ENCODE peak calls at places on chromosomes 3 and 15, in eight cellular contexts. One of them, this sample, is unnamed.

GRCh38 chr3:110755345-110755744 is 316.3 kb upstream of the NECTIN3 start:
- DNase-seq in CD4-positive, alpha-beta T cell: no peak
- DNase-seq in ovary: no peak
- DNase-seq in effector memory CD4-positive, alpha-beta T cell: no peak
- DNase-seq in right lobe of liver: no peak
- DNase-seq in WERI-Rb-1: no peak
- DNase-seq in A549: no peak
- DNase-seq in substantia nigra: no peak
- DNase-seq in this sample: no peak

GRCh38 chr3:56702487-56703315 is 19.6 kb upstream of the TASOR start:
- DNase-seq in substantia nigra: no peak
- DNase-seq in CD4-positive, alpha-beta T cell: peak
- DNase-seq in effector memory CD4-positive, alpha-beta T cell: peak
- DNase-seq in right lobe of liver: no peak
- DNase-seq in ovary: no peak
- DNase-seq in WERI-Rb-1: peak
- DNase-seq in A549: peak
- DNase-seq in this sample: peak

GRCh38 chr3:10547413-10547812 is 42.0 kb upstream of the ATP2B2 start:
- DNase-seq in CD4-positive, alpha-beta T cell: no peak
- DNase-seq in ovary: no peak
- DNase-seq in right lobe of liver: no peak
- DNase-seq in effector memory CD4-positive, alpha-beta T cell: no peak
- DNase-seq in WERI-Rb-1: no peak
- DNase-seq in substantia nigra: no peak
- DNase-seq in A549: no peak
- DNase-seq in this sample: no peak

GRCh38 chr3:37991823-37992222 is 1.2 kb downstream of the VILL start:
- DNase-seq in A549: no peak
- DNase-seq in WERI-Rb-1: no peak
- DNase-seq in CD4-positive, alpha-beta T cell: no peak
- DNase-seq in substantia nigra: no peak
- DNase-seq in right lobe of liver: peak
- DNase-seq in ovary: peak
- DNase-seq in effector memory CD4-positive, alpha-beta T cell: no peak
- DNase-seq in this sample: no peak

GRCh38 chr15:73809728-73810501 is 56.8 kb upstream of the INSYN1 start:
- DNase-seq in effector memory CD4-positive, alpha-beta T cell: no peak
- DNase-seq in substantia nigra: no peak
- DNase-seq in right lobe of liver: no peak
- DNase-seq in ovary: no peak
- DNase-seq in A549: peak
- DNase-seq in CD4-positive, alpha-beta T cell: no peak
- DNase-seq in WERI-Rb-1: peak
- DNase-seq in this sample: no peak

GRCh38 chr15:69081310-69082004 is 67.0 kb downstream of the NOX5 start:
- DNase-seq in ovary: peak
- DNase-seq in effector memory CD4-positive, alpha-beta T cell: no peak
- DNase-seq in CD4-positive, alpha-beta T cell: no peak
- DNase-seq in substantia nigra: no peak
- DNase-seq in right lobe of liver: no peak
- DNase-seq in A549: no peak
- DNase-seq in WERI-Rb-1: no peak
- DNase-seq in this sample: no peak

GRCh38 chr3:171842864-171843511 is at the start of gene TMEM212:
- DNase-seq in CD4-positive, alpha-beta T cell: no peak
- DNase-seq in substantia nigra: no peak
- DNase-seq in effector memory CD4-positive, alpha-beta T cell: no peak
- DNase-seq in WERI-Rb-1: no peak
- DNase-seq in A549: peak
- DNase-seq in ovary: no peak
- DNase-seq in right lobe of liver: no peak
- DNase-seq in this sample: no peak

GRCh38 chr3:10550705-10551104 is 45.3 kb upstream of the ATP2B2 start:
- DNase-seq in WERI-Rb-1: no peak
- DNase-seq in A549: no peak
- DNase-seq in substantia nigra: no peak
- DNase-seq in ovary: no peak
- DNase-seq in right lobe of liver: no peak
- DNase-seq in effector memory CD4-positive, alpha-beta T cell: no peak
- DNase-seq in CD4-positive, alpha-beta T cell: no peak
- DNase-seq in this sample: no peak

GRCh38 chr15:63506537-63507035 is 2.2 kb downstream of the USP3 start:
- DNase-seq in ovary: no peak
- DNase-seq in A549: peak
- DNase-seq in WERI-Rb-1: no peak
- DNase-seq in effector memory CD4-positive, alpha-beta T cell: no peak
- DNase-seq in substantia nigra: no peak
- DNase-seq in right lobe of liver: no peak
- DNase-seq in CD4-positive, alpha-beta T cell: no peak
- DNase-seq in this sample: peak

GRCh38 chr15:70617076-70617910 is 146.1 kb downstream of the UACA start:
- DNase-seq in substantia nigra: no peak
- DNase-seq in ovary: no peak
- DNase-seq in A549: peak
- DNase-seq in CD4-positive, alpha-beta T cell: no peak
- DNase-seq in WERI-Rb-1: no peak
- DNase-seq in effector memory CD4-positive, alpha-beta T cell: no peak
- DNase-seq in right lobe of liver: no peak
- DNase-seq in this sample: no peak

DNA sequence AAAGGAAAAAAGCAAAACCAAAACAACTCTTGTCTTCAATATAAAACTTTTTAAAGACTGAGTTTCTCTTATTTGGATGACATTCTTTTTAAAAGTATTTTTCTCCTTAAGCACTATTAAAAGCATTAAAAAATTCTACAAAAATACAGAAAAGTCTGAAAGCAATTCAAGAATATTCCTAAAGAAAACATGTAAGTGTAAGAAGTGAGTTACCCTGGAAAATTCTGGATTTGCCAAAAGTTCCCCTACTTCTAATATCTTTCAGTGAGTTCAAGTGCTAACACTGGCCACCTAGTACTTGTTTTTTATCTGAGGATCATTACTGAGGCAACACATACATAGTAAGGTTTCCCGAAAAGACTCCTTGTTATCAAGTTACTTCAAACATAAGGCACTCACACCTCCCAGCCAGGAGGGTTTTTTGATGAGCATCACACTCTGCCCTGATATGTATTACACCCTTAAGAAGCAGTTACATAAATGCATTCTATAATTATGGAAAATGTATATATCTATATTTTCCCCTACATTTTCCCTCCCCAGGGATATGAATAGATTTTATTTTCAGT is 158.4 kb downstream of the TIGIT start:
- DNase-seq in WERI-Rb-1: no peak
- DNase-seq in CD4-positive, alpha-beta T cell: no peak
- DNase-seq in ovary: no peak
- DNase-seq in right lobe of liver: no peak
- DNase-seq in effector memory CD4-positive, alpha-beta T cell: no peak
- DNase-seq in substantia nigra: no peak
- DNase-seq in A549: no peak
- DNase-seq in this sample: no peak
- H3K27ac ChIP-seq in WERI-Rb-1: no peak
- H3K27ac ChIP-seq in CD4-positive, alpha-beta T cell: no peak
- H3K27ac ChIP-seq in ovary: peak
- H3K27ac ChIP-seq in right lobe of liver: peak
- H3K27ac ChIP-seq in effector memory CD4-positive, alpha-beta T cell: no peak
- H3K27ac ChIP-seq in substantia nigra: peak
- H3K27ac ChIP-seq in A549: no peak
- H3K27ac ChIP-seq in this sample: peak

GRCh38 chr15:89225588-89225987 is 4.2 kb upstream of the RLBP1 start:
- DNase-seq in effector memory CD4-positive, alpha-beta T cell: no peak
- DNase-seq in right lobe of liver: no peak
- DNase-seq in A549: no peak
- DNase-seq in ovary: no peak
- DNase-seq in CD4-positive, alpha-beta T cell: no peak
- DNase-seq in substantia nigra: no peak
- DNase-seq in WERI-Rb-1: no peak
- DNase-seq in this sample: no peak

GRCh38 chr15:89231832-89232231 is 10.5 kb upstream of the RLBP1 start:
- DNase-seq in effector memory CD4-positive, alpha-beta T cell: no peak
- DNase-seq in A549: no peak
- DNase-seq in right lobe of liver: no peak
- DNase-seq in CD4-positive, alpha-beta T cell: no peak
- DNase-seq in WERI-Rb-1: no peak
- DNase-seq in ovary: no peak
- DNase-seq in substantia nigra: no peak
- DNase-seq in this sample: no peak

GRCh38 chr15:89226359-89227221 is 5.2 kb upstream of the RLBP1 start:
- DNase-seq in WERI-Rb-1: no peak
- DNase-seq in CD4-positive, alpha-beta T cell: no peak
- DNase-seq in ovary: no peak
- DNase-seq in effector memory CD4-positive, alpha-beta T cell: no peak
- DNase-seq in substantia nigra: no peak
- DNase-seq in A549: no peak
- DNase-seq in right lobe of liver: no peak
- DNase-seq in this sample: no peak

GRCh38 chr15:89230277-89230676 is 8.9 kb upstream of the RLBP1 start:
- DNase-seq in right lobe of liver: no peak
- DNase-seq in WERI-Rb-1: no peak
- DNase-seq in ovary: no peak
- DNase-seq in effector memory CD4-positive, alpha-beta T cell: no peak
- DNase-seq in A549: no peak
- DNase-seq in substantia nigra: no peak
- DNase-seq in CD4-positive, alpha-beta T cell: no peak
- DNase-seq in this sample: no peak

GRCh38 chr15:89227425-89227824 is 6.0 kb upstream of the RLBP1 start:
- DNase-seq in CD4-positive, alpha-beta T cell: no peak
- DNase-seq in WERI-Rb-1: no peak
- DNase-seq in A549: no peak
- DNase-seq in ovary: no peak
- DNase-seq in right lobe of liver: no peak
- DNase-seq in substantia nigra: no peak
- DNase-seq in effector memory CD4-positive, alpha-beta T cell: no peak
- DNase-seq in this sample: no peak
- H3K27ac ChIP-seq in CD4-positive, alpha-beta T cell: no peak
- H3K27ac ChIP-seq in WERI-Rb-1: no peak
- H3K27ac ChIP-seq in A549: no peak
- H3K27ac ChIP-seq in ovary: no peak
- H3K27ac ChIP-seq in right lobe of liver: no peak
- H3K27ac ChIP-seq in substantia nigra: no peak
- H3K27ac ChIP-seq in effector memory CD4-positive, alpha-beta T cell: no peak
- H3K27ac ChIP-seq in this sample: no peak

GRCh38 chr15:83320831-83321230 is 36.4 kb upstream of the BNC1 start:
- DNase-seq in substantia nigra: no peak
- DNase-seq in effector memory CD4-positive, alpha-beta T cell: no peak
- DNase-seq in right lobe of liver: no peak
- DNase-seq in A549: peak
- DNase-seq in ovary: no peak
- DNase-seq in WERI-Rb-1: no peak
- DNase-seq in CD4-positive, alpha-beta T cell: no peak
- DNase-seq in this sample: no peak

GRCh38 chr15:83318861-83319415 is 34.5 kb upstream of the BNC1 start:
- DNase-seq in CD4-positive, alpha-beta T cell: no peak
- DNase-seq in right lobe of liver: no peak
- DNase-seq in ovary: no peak
- DNase-seq in substantia nigra: no peak
- DNase-seq in A549: no peak
- DNase-seq in effector memory CD4-positive, alpha-beta T cell: no peak
- DNase-seq in WERI-Rb-1: no peak
- DNase-seq in this sample: no peak

GRCh38 chr15:83319771-83320170 is 35.3 kb upstream of the BNC1 start:
- DNase-seq in effector memory CD4-positive, alpha-beta T cell: no peak
- DNase-seq in ovary: no peak
- DNase-seq in substantia nigra: no peak
- DNase-seq in WERI-Rb-1: no peak
- DNase-seq in CD4-positive, alpha-beta T cell: no peak
- DNase-seq in A549: no peak
- DNase-seq in right lobe of liver: no peak
- DNase-seq in this sample: no peak

GRCh38 chr15:83322061-83322460 is 37.6 kb upstream of the BNC1 start:
- DNase-seq in substantia nigra: no peak
- DNase-seq in right lobe of liver: no peak
- DNase-seq in WERI-Rb-1: no peak
- DNase-seq in effector memory CD4-positive, alpha-beta T cell: no peak
- DNase-seq in A549: no peak
- DNase-seq in ovary: no peak
- DNase-seq in CD4-positive, alpha-beta T cell: no peak
- DNase-seq in this sample: no peak

GRCh38 chr15:83320404-83320803 is 35.9 kb upstream of the BNC1 start:
- DNase-seq in right lobe of liver: no peak
- DNase-seq in CD4-positive, alpha-beta T cell: no peak
- DNase-seq in effector memory CD4-positive, alpha-beta T cell: no peak
- DNase-seq in A549: peak
- DNase-seq in WERI-Rb-1: no peak
- DNase-seq in ovary: no peak
- DNase-seq in substantia nigra: no peak
- DNase-seq in this sample: no peak
- H3K27ac ChIP-seq in right lobe of liver: no peak
- H3K27ac ChIP-seq in CD4-positive, alpha-beta T cell: no peak
- H3K27ac ChIP-seq in effector memory CD4-positive, alpha-beta T cell: no peak
- H3K27ac ChIP-seq in A549: peak
- H3K27ac ChIP-seq in WERI-Rb-1: no peak
- H3K27ac ChIP-seq in ovary: no peak
- H3K27ac ChIP-seq in substantia nigra: no peak
- H3K27ac ChIP-seq in this sample: no peak

DNA sequence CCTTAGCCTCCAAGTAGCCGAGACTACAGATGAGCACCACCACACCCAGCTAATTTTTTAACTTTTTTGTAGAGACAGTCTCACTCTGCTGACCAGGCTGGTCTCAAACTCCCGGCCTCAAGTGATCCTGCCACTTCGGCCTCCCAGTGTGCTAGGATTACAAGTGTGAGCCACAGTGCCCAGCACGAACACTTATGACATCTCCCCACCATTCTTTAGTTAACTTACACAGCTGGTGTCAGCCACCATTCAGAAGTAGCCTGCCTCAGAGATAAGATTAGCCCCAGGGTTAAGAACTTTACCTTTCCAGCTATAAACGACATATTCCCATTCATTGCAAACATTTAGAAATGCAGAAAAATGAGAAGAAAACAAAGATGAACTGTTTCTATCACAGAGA is 58.2 kb downstream of the TRPM7 start:
- DNase-seq in right lobe of liver: no peak
- DNase-seq in WERI-Rb-1: no peak
- DNase-seq in effector memory CD4-positive, alpha-beta T cell: no peak
- DNase-seq in CD4-positive, alpha-beta T cell: no peak
- DNase-seq in substantia nigra: no peak
- DNase-seq in ovary: no peak
- DNase-seq in A549: no peak
- DNase-seq in this sample: no peak
- H3K27ac ChIP-seq in right lobe of liver: no peak
- H3K27ac ChIP-seq in WERI-Rb-1: no peak
- H3K27ac ChIP-seq in effector memory CD4-positive, alpha-beta T cell: no peak
- H3K27ac ChIP-seq in CD4-positive, alpha-beta T cell: no peak
- H3K27ac ChIP-seq in substantia nigra: no peak
- H3K27ac ChIP-seq in ovary: no peak
- H3K27ac ChIP-seq in A549: no peak
- H3K27ac ChIP-seq in this sample: no peak

DNA sequence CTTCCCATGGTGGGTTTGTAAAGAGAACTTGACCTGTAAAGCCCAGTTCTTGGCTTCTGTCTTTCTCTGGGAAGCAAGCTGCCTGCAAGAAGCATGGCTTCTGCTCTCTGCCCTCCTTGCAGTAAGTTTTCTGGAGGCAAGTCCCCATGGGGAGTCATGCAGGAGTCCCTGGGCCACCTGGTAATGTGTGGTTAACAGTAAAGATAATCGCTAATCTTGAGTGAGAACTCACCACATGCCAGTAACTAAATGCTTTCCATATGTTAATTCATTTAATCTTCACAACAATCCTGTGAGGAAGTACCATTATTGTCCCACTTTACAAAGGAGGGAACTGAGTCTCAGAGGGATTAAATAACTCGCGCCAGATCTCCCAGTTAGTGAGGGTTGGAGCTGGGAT is 4.2 kb downstream of the CAPN3 start:
- DNase-seq in substantia nigra: no peak
- DNase-seq in A549: no peak
- DNase-seq in ovary: no peak
- DNase-seq in WERI-Rb-1: no peak
- DNase-seq in effector memory CD4-positive, alpha-beta T cell: no peak
- DNase-seq in right lobe of liver: no peak
- DNase-seq in CD4-positive, alpha-beta T cell: no peak
- DNase-seq in this sample: no peak
- H3K27ac ChIP-seq in substantia nigra: no peak
- H3K27ac ChIP-seq in A549: no peak
- H3K27ac ChIP-seq in ovary: no peak
- H3K27ac ChIP-seq in WERI-Rb-1: peak
- H3K27ac ChIP-seq in effector memory CD4-positive, alpha-beta T cell: no peak
- H3K27ac ChIP-seq in right lobe of liver: no peak
- H3K27ac ChIP-seq in CD4-positive, alpha-beta T cell: no peak
- H3K27ac ChIP-seq in this sample: no peak

This sample was measured in prostate gland.